ENCODE peak calls at places on chromosomes 16 and 17, in six cellular contexts. P, T, L, S, H and O are unnamed samples.

GRCh38 chr17:42502926-42503325 is 33.1 kb upstream of the NAGLU start:
- DNase-seq in P (no peak), T (no peak), L (no peak), S (no peak), H (no peak), O (no peak)

GRCh38 chr17:70955441-70955840 is 786.1 kb downstream of the KCNJ2 start:
- DNase-seq in P (no peak), T (no peak), L (no peak), S (no peak), H (no peak), O (no peak)

GRCh38 chr16:48075398-48075797 is 80.4 kb downstream of the ABCC12 start:
- DNase-seq in P (no peak), T (no peak), L (no peak), S (no peak), H (peak), O (no peak)

GRCh38 chr16:24670623-24671454 is 58.6 kb upstream of the TNRC6A start:
- DNase-seq in P (peak), T (peak), L (peak), S (peak), H (peak), O (no peak)

GRCh38 chr17:82031303-82031884 is at the start of gene RAC3:
- DNase-seq in P (peak), T (no peak), L (peak), S (no peak), H (peak), O (no peak)

GRCh38 chr17:45895304-45895968 is 1.1 kb downstream of the MAPT start:
- DNase-seq in P (peak), T (no peak), L (peak), S (no peak), H (no peak), O (peak)

GRCh38 chr17:27319536-27320221 is 25.8 kb downstream of the WSB1 start:
- DNase-seq in P (no peak), T (peak), L (no peak), S (peak), H (peak), O (peak)

GRCh38 chr16:87897563-87898505 is 28.5 kb upstream of the SLC7A5 start:
- DNase-seq in P (no peak), T (peak), L (no peak), S (no peak), H (no peak), O (peak)

GRCh38 chr16:27639588-27640276 is 89.8 kb downstream of the KATNIP start:
- DNase-seq in P (peak), T (no peak), L (peak), S (no peak), H (peak), O (peak)

GRCh38 chr16:59385953-59386352 is 651.8 kb upstream of the GOT2 start:
- DNase-seq in P (no peak), T (no peak), L (no peak), S (no peak), H (peak), O (no peak)

GRCh38 chr16:74309789-74310781 is 13.5 kb downstream of the PSMD7 start:
- DNase-seq in P (peak), T (no peak), L (peak), S (peak), H (peak), O (peak)

GRCh38 chr17:44977065-44977464 is 9.0 kb upstream of the C1QL1 start:
- DNase-seq in P (no peak), T (no peak), L (no peak), S (no peak), H (no peak), O (no peak)

GRCh38 chr17:54172654-54173316 is 350.1 kb downstream of the KIF2B start:
- DNase-seq in P (peak), T (no peak), L (no peak), S (peak), H (no peak), O (peak)

GRCh38 chr17:41404024-41404651 is 6.7 kb upstream of the KRT31 start:
- DNase-seq in P (peak), T (no peak), L (no peak), S (no peak), H (peak), O (no peak)

GRCh38 chr16:61237804-61238485 is 798.3 kb downstream of the CDH8 start:
- DNase-seq in P (no peak), T (no peak), L (no peak), S (no peak), H (no peak), O (no peak)

GRCh38 chr16:66948034-66948821 is 12.8 kb upstream of the CES3 start:
- DNase-seq in P (peak), T (no peak), L (no peak), S (no peak), H (no peak), O (no peak)

GRCh38 chr16:48616571-48616970 is 6.6 kb upstream of the N4BP1 start:
- DNase-seq in P (no peak), T (no peak), L (no peak), S (no peak), H (no peak), O (no peak)

DNA sequence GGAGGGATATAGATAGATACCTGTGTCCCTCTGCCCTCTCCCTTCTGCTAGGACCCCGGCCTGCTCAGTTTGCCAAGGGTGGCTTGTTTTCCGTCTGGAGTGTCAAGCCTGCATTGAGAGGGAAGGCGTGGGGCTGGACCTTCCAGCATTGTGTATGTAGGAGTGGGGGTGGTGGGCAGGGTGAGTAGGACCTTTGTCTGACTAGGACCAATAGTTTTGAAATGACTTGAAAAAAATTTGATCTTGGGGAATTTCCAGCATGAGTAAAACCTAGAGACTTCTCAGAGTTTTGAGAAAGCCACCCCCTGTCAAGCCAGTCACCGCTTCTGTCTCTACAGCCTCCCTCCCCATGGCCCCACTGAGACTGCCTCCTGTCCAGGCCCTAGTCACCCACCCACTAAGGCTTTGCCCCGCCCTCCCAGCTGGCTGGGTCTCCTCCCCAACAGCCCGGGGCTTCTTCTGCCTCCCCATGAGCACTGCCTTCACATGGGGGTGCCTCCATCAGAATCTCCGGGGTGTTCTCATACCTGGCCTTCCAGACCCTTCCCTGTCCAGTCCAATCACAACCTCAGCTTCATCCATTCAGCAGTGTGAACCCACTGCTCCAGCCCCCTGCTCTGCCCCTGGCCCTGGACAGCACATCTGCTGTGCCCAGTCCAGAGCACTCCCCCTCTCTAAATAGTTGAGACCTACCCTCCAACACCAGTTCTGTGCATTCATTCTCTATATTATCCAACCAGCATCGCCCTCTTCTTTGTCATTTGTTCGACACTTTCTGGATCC is 207.0 kb downstream of the MSI2 start:
- DNase-seq in P (no peak), T (no peak), L (no peak), S (no peak), H (peak), O (peak)
- H3K4me3 ChIP-seq in P (no peak), T (no peak), L (no peak), S (no peak), H (no peak), O (no peak)

DNA sequence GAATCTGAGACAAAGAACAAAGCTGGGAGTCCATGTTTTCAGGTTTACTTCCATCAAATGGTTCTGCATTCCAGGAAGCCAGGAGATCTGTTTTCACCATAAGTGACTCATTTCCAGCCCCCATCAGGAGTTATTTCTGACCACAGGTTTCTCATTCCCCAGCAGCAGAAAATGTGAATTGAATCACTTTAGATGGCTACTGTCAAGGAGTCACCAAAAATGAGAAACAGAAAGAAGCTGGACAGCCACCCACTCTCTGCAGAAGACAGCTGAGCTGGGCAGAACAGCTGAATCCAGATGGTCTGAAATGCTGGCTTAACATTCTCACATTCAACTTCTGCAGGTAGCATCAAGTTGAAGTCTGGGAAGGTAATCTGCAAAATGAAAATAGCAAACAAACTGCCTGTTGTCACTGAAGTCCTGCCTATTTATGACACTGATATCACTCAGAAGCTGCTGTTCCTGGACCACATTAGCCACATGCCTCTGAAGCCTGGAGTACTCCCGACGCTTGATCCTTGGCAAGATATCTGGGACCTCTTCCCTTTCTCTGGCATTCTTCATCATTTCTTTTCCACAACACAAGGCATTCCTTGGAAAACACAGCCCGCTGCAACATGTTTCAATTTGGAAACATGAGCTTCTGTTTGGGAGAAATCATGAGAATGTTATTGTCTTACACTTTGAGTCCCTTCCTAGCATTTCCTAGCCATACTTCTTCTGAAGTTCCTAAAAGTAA is 15.3 kb downstream of the CCL11 start:
- DNase-seq in P (no peak), T (no peak), L (no peak), S (no peak), H (peak), O (no peak)
- H3K27ac ChIP-seq in P (no peak), T (no peak), L (peak), S (no peak), H (peak), O (no peak)

GRCh38 chr17:50848691-50849090 is 13.3 kb downstream of the WFIKKN2 start:
- DNase-seq in P (peak), T (no peak), L (no peak), S (no peak), H (no peak), O (no peak)

GRCh38 chr17:50847566-50847965 is 12.2 kb downstream of the WFIKKN2 start:
- DNase-seq in P (peak), T (no peak), L (no peak), S (no peak), H (no peak), O (no peak)

GRCh38 chr17:50845260-50846147 is 10.1 kb downstream of the WFIKKN2 start:
- DNase-seq in P (peak), T (no peak), L (no peak), S (no peak), H (peak), O (no peak)

GRCh38 chr17:50850640-50851039 is 15.3 kb downstream of the WFIKKN2 start:
- DNase-seq in P (peak), T (no peak), L (no peak), S (no peak), H (no peak), O (no peak)

GRCh38 chr17:50848039-50848438 is 12.7 kb downstream of the WFIKKN2 start:
- DNase-seq in P (peak), T (no peak), L (no peak), S (no peak), H (no peak), O (no peak)
- TF ChIP-seq CTCF in P (no peak), T (no peak), L (no peak), S (peak), H (no peak), O (peak)

DNA sequence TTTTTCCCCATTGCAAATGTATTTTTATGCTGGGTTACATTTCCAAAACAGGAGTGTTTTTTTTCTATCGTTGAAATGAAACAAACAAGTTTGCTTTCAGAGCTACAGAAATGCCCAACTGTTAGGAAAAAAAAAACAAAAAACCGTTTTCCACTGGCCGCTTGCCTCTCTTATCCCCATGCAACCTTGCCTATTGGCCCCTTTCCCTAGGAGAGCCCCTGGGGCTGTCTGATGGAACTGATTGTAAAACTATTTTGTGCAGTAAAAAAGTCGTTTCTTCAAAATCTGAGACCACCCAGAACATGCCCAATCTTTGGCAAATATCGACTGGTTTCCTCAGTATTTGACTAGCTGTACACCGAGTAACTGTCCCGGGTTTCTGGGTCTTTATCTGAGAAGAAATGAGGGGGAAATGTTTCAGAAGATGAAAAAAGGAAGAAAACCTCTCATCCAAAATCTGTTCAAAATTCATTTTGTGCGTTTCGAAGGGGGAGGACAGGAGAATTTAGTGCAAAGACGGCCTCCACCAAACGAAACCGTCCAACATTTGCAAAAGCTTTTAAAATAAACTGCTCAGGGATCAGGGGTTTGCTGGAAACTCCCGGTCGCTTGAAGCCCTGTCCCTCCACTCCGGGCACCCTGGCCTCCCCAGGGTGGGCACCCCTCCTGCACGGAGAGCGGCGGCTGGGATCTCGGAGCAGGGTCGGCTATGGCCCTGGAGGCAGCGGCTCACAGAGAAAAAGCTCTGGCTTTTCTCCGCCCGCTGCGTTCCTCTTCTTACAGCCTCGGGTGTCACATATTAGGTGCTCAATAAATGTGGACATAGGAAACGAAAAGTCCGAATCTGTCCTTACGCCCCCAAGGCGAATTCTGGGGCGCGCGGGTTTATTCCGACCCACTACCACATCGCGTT is 1.0 kb upstream of the GNAO1 start:
- DNase-seq in P (no peak), T (no peak), L (peak), S (no peak), H (no peak), O (no peak)
- H3K4me3 ChIP-seq in P (peak), T (peak), L (peak), S (no peak), H (peak), O (peak)